ENCODE peak calls at places on chromosomes 1 and 21, in seven cellular contexts. G, L, K, S, H, V and M are unnamed samples.

GRCh38 chr1:235073331-235073967 is 55.2 kb downstream of the TOMM20 start:
- DNase-seq in H (no peak), V (peak), S (no peak), L (no peak), K (no peak), G (no peak), M (no peak)

GRCh38 chr21:35252831-35253230 is 203.7 kb upstream of the RUNX1 start:
- DNase-seq in S (no peak), L (no peak), K (no peak), G (no peak), V (no peak), H (no peak), M (no peak)

GRCh38 chr1:55632058-55632457 is 416.9 kb upstream of the USP24 start:
- DNase-seq in H (no peak), G (no peak), V (no peak), S (no peak), L (no peak), K (no peak), M (no peak)

GRCh38 chr1:241582921-241583321 is 50.7 kb downstream of the KMO start:
- DNase-seq in S (no peak), L (no peak), K (no peak), V (no peak), G (no peak), H (no peak), M (no peak)

GRCh38 chr1:232524056-232524455 is 105.9 kb downstream of the SIPA1L2 start:
- DNase-seq in H (no peak), G (no peak), L (no peak), K (no peak), V (no peak), S (no peak), M (no peak)

GRCh38 chr1:223328566-223328965 is 35.4 kb downstream of the SUSD4 start:
- DNase-seq in L (no peak), V (no peak), G (no peak), S (no peak), H (no peak), K (no peak), M (no peak)

GRCh38 chr1:110229348-110230001 is 19.4 kb downstream of the KCNC4 start:
- DNase-seq in H (peak), G (no peak), L (no peak), V (no peak), K (no peak), S (no peak), M (no peak)

GRCh38 chr1:205521646-205522150 is 17.2 kb downstream of the CDK18 start:
- DNase-seq in S (no peak), H (no peak), V (no peak), K (no peak), L (no peak), G (no peak), M (no peak)

GRCh38 chr1:13469343-13469742 is 44.5 kb downstream of the LRRC38 start:
- DNase-seq in K (no peak), G (no peak), S (no peak), H (no peak), V (peak), L (peak), M (no peak)

GRCh38 chr1:29993950-29994349 is 729.4 kb downstream of the MATN1 start:
- DNase-seq in L (no peak), K (no peak), G (no peak), H (no peak), S (no peak), V (no peak), M (no peak)

GRCh38 chr1:206883160-206883559 is 14.1 kb upstream of the IL24 start:
- DNase-seq in V (no peak), K (no peak), G (no peak), L (no peak), S (no peak), H (no peak), M (no peak)

GRCh38 chr1:245258271-245258920 is 103.6 kb downstream of the KIF26B start:
- DNase-seq in G (no peak), S (peak), V (peak), K (no peak), L (no peak), H (no peak), M (no peak)

GRCh38 chr1:81414417-81415087 is 386.2 kb upstream of the ADGRL2 start:
- DNase-seq in G (peak), H (peak), K (peak), L (peak), V (no peak), S (peak), M (peak)

GRCh38 chr1:219465247-219466093 is 147.4 kb downstream of the ZC3H11B start:
- DNase-seq in V (no peak), K (no peak), S (no peak), H (no peak), G (peak), L (no peak), M (no peak)

GRCh38 chr1:6783956-6784559 is 1.2 kb upstream of the CAMTA1 start:
- DNase-seq in S (no peak), V (no peak), G (no peak), H (no peak), L (no peak), K (peak), M (no peak)

GRCh38 chr1:236502579-236502971 is 21.2 kb upstream of the LGALS8 start:
- DNase-seq in K (no peak), G (no peak), S (no peak), H (no peak), L (no peak), V (peak), M (no peak)

GRCh38 chr1:240611228-240611618 is 732 bp downstream of the GREM2 start:
- DNase-seq in S (no peak), H (peak), V (no peak), L (no peak), K (no peak), G (no peak), M (no peak)

GRCh38 chr1:22932803-22933470 is 39.7 kb downstream of the LACTBL1 start:
- DNase-seq in S (no peak), L (no peak), V (no peak), H (no peak), G (no peak), K (no peak), M (no peak)

GRCh38 chr1:31910933-31911332 is 27.2 kb downstream of the PTP4A2 start:
- DNase-seq in S (no peak), K (no peak), L (no peak), G (peak), V (peak), H (no peak), M (no peak)

GRCh38 chr1:162736633-162737067 is 53.9 kb upstream of the HSD17B7 start:
- DNase-seq in L (no peak), G (peak), H (no peak), S (no peak), V (no peak), K (no peak), M (no peak)

GRCh38 chr1:184025242-184025675 is 12.3 kb downstream of the COLGALT2 start:
- DNase-seq in K (peak), V (peak), L (no peak), G (no peak), S (no peak), H (no peak), M (no peak)

GRCh38 chr1:42978317-42979036 is 19.8 kb upstream of the SLC2A1 start:
- DNase-seq in S (peak), V (no peak), K (peak), G (no peak), H (no peak), L (no peak), M (no peak)

GRCh38 chr1:218867941-218868656 is 305.6 kb upstream of the LYPLAL1 start:
- DNase-seq in K (no peak), H (no peak), S (no peak), L (no peak), G (no peak), V (no peak), M (no peak)

GRCh38 chr1:110829955-110830553 is 42.9 kb upstream of the CD53 start:
- DNase-seq in H (peak), G (peak), L (peak), S (peak), V (peak), K (peak), M (peak)

GRCh38 chr1:53110370-53111072 is 31.9 kb downstream of the SLC1A7 start:
- DNase-seq in K (no peak), S (no peak), H (no peak), V (no peak), L (no peak), G (no peak), M (no peak)

GRCh38 chr1:223199094-223199647 is 56.1 kb upstream of the TLR5 start:
- DNase-seq in K (no peak), H (no peak), V (no peak), G (no peak), S (no peak), L (no peak), M (no peak)

GRCh38 chr1:161954050-161954449 is 69.6 kb downstream of the OLFML2B start:
- DNase-seq in S (no peak), G (no peak), H (no peak), K (no peak), L (no peak), V (no peak), M (no peak)

GRCh38 chr1:162131405-162132321 is 62.2 kb downstream of the NOS1AP start:
- DNase-seq in V (peak), G (no peak), K (no peak), S (no peak), H (no peak), L (no peak), M (no peak)

GRCh38 chr1:78840447-78841251 is 165.9 kb downstream of the ADGRL4 start:
- DNase-seq in H (no peak), L (no peak), V (no peak), G (no peak), K (peak), S (peak), M (no peak)

GRCh38 chr1:247639381-247639981 is 34.1 kb downstream of the OR2G3 start:
- DNase-seq in K (no peak), H (peak), V (no peak), G (no peak), L (peak), S (peak), M (no peak)

GRCh38 chr1:160519542-160520435 is 3.3 kb downstream of the SLAMF6 start:
- DNase-seq in L (peak), H (no peak), V (no peak), S (no peak), G (peak), K (no peak), M (no peak)

GRCh38 chr1:240797050-240797449 is 185.1 kb upstream of the GREM2 start:
- DNase-seq in V (no peak), G (no peak), H (no peak), S (no peak), K (no peak), L (no peak), M (no peak)

GRCh38 chr1:234676103-234676594 is 66.2 kb upstream of the IRF2BP2 start:
- DNase-seq in G (no peak), K (peak), L (peak), V (peak), S (peak), H (peak), M (no peak)

GRCh38 chr1:151478923-151479322 is 19.6 kb upstream of the POGZ start:
- DNase-seq in G (no peak), H (no peak), S (no peak), K (no peak), L (no peak), V (no peak), M (no peak)

GRCh38 chr1:6975991-6976390 is 190.7 kb downstream of the CAMTA1 start:
- DNase-seq in L (no peak), V (no peak), H (no peak), S (no peak), G (no peak), K (no peak), M (no peak)

GRCh38 chr21:46667191-46667734 is 31.8 kb downstream of the PRMT2 start:
- DNase-seq in G (no peak), S (no peak), H (peak), V (peak), K (peak), L (no peak), M (no peak)

GRCh38 chr1:189434461-189434860 is 1043.2 kb downstream of the BRINP3 start:
- DNase-seq in H (no peak), V (no peak), L (no peak), K (no peak), G (no peak), S (no peak), M (no peak)

GRCh38 chr1:244063498-244063897 is 12.4 kb downstream of the ZBTB18 start:
- DNase-seq in S (no peak), K (no peak), H (no peak), V (no peak), G (no peak), L (no peak), M (no peak)

DNA sequence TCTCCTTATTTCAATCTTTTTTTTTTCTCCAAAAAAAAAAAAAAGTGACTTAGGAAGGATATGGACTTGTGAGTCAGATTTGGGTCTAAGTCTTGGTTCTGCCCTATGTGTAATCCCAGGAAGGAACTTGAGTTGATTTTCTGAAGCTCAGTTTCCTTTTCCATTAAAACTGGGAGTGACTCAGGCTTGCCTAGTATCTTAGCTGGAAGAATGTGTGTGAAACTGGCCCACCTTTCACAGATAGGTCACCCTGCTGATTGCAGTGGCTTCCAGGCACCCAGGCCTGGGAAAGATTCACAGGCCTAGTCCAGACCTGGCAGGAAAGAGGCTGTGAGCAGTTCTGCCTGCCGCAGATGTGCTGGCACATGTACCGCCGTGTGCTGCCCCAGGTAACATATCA is 218.3 kb upstream of the HOOK1 start:
- DNase-seq in H (no peak), V (no peak), L (no peak), S (no peak), K (peak), G (no peak), M (no peak)
- TF ChIP-seq YY1 in H (no peak), V (no peak), L (no peak), S (no peak), K (no peak), G (no peak), M (no peak)

GRCh38 chr1:40610156-40610555 is 55.3 kb downstream of the RIMS3 start:
- DNase-seq in S (no peak), V (no peak), H (no peak), L (no peak), G (no peak), K (no peak), M (no peak)
- TF ChIP-seq YY1 in S (no peak), V (no peak), H (no peak), L (no peak), G (no peak), K (no peak), M (no peak)

GRCh38 chr1:68379085-68379478 is 70.7 kb downstream of the RPE65 start:
- DNase-seq in K (no peak), H (no peak), L (no peak), S (no peak), G (no peak), V (no peak), M (no peak)

GRCh38 chr1:68383092-68383491 is 66.7 kb downstream of the RPE65 start:
- DNase-seq in H (no peak), L (no peak), V (no peak), K (no peak), S (no peak), G (no peak), M (peak)

GRCh38 chr1:68384321-68384813 is 65.4 kb downstream of the RPE65 start:
- DNase-seq in V (peak), K (peak), L (no peak), H (no peak), S (no peak), G (no peak), M (peak)

DNA sequence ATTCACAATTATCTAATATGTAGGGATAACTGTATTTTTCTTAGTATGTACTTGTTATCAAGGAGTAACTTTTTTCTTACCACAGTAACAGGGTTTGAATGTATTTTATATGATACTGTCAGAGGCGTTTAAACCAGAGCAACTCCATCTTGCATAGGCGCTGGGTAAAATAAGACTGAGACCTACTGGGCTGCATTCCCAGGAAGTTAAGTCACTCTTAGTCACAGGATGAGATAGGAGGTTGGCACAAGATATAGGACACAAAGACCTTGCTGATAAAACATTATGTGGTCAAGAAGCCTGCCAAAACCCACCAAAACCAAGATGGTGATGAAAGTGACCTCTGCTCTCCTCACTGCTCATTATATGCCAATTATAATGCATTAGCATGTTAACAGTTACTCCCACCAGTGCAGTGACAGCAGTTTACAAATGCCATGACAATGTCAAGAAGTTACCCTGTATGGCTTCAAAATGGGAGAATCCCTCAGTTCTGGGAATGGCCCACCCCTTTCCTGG is 64.8 kb downstream of the RPE65 start:
- DNase-seq in K (no peak), L (no peak), G (no peak), V (no peak), S (no peak), H (no peak), M (peak)
- TF ChIP-seq YY1 in K (no peak), L (no peak), G (no peak), V (no peak), S (no peak), H (peak), M (peak)

DNA sequence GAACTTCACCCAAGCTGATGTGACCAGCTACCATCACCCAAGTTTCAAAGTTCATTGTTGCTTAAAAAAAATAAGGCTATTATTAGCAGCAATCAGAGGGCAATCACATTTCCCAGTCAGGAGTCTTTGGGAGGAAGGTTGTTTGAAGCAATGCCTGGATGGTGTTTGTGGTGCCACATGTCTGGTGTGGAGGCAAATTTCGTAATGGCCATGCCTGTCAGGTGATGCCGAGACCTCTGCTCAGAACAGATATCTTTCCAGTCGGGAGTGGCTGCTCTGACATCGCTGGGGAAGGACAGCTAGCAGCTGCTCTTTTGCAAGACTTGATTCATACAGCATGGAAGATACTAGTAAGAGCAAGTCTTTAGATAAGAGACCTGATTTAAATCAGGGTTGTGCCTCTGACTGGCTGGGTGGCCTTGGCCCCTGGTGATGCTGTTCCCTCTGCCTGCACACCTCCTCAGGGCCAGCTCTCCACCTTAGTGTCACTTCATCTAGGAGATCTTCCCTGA is 187.8 kb upstream of the JUN start:
- DNase-seq in G (no peak), H (no peak), V (peak), L (no peak), S (no peak), K (no peak), M (no peak)
- TF ChIP-seq YY1 in G (no peak), H (no peak), V (no peak), L (no peak), S (no peak), K (no peak), M (no peak)

GRCh38 chr1:153485880-153486279 is 25.4 kb upstream of the S100A7 start:
- DNase-seq in V (no peak), H (peak), K (no peak), S (no peak), G (no peak), L (no peak), M (no peak)

GRCh38 chr1:153493343-153493960 is 33.0 kb upstream of the S100A7 start:
- DNase-seq in V (no peak), S (no peak), K (no peak), L (no peak), H (no peak), G (no peak), M (no peak)

GRCh38 chr1:153488731-153489130 is 28.3 kb upstream of the S100A7 start:
- DNase-seq in V (no peak), S (no peak), H (no peak), K (no peak), G (no peak), L (no peak), M (no peak)

GRCh38 chr1:153494976-153495535 is 34.6 kb upstream of the S100A7 start:
- DNase-seq in S (peak), G (no peak), H (peak), L (peak), V (peak), K (peak), M (peak)

DNA sequence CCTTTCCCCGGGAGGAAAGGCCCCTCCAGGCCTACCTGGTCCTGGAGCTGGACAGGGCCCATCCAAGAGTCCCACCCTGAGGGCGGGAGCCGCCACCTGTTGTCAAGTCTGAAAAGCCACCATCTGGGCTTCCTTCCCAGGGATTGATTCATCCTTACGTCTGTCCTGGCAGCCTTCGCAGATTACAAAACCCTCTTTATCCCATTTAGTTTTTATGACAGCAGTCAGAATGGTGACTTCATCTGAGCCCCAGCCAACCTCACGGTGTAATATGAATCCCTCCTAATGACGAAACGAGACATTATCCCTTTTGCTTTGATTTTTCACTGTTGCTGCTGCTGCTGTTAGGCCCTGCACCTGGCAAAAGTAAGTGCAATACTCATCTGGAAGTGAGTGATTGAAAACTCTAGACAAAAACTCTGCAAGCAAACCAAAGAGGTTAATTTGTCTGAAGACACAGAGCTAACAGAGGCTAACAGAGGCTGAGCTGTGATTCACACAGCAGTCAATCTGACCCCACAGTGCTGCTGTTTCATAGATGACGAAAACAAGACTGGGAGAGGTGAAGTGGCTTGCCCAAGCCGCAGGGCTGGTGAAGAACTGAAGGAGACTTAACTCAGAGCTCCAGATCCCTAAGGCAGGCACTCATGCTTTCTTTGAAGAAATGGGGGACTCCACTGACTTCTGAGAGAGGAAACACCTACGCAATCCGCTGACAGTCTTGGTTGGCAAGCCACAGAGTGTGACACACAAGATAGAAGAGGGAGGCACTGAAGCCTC is 30.0 kb upstream of the S100A7 start:
- DNase-seq in S (no peak), V (no peak), G (no peak), L (no peak), K (no peak), H (no peak), M (peak)
- TF ChIP-seq YY1 in S (no peak), V (no peak), G (no peak), L (no peak), K (no peak), H (no peak), M (peak)

GRCh38 chr1:201218409-201218808 is 27.8 kb downstream of the IGFN1 start:
- DNase-seq in S (peak), V (no peak), G (no peak), K (no peak), L (no peak), H (no peak), M (no peak)
- TF ChIP-seq YY1 in S (no peak), V (no peak), G (no peak), K (no peak), L (no peak), H (no peak), M (no peak)